ENCODE peak calls at places on chromosomes 6 and 20, in ten cellular contexts. One of them, this sample, is unnamed.

GRCh38 chr20:35369804-35370203 is 42.0 kb downstream of the UQCC1 start:
- DNase-seq in fibroblast of lung: peak; percentile 96
- DNase-seq in cardiac muscle cell: peak; percentile 5
- DNase-seq in HepG2: peak; percentile 64
- DNase-seq in Peyer's patch: no peak
- DNase-seq in lung: no peak
- DNase-seq in testis: no peak
- DNase-seq in psoas muscle: no peak
- DNase-seq in Panc1: no peak
- DNase-seq in pancreas: no peak
- DNase-seq in this sample: peak; percentile 31

GRCh38 chr6:106134087-106134770 is 48.1 kb downstream of the PRDM1 start:
- DNase-seq in fibroblast of lung: no peak
- DNase-seq in pancreas: no peak
- DNase-seq in psoas muscle: no peak
- DNase-seq in testis: no peak
- DNase-seq in lung: no peak
- DNase-seq in cardiac muscle cell: no peak
- DNase-seq in Panc1: no peak
- DNase-seq in HepG2: no peak
- DNase-seq in Peyer's patch: no peak
- DNase-seq in this sample: no peak

GRCh38 chr20:48983423-48984400 is 62.2 kb downstream of the ARFGEF2 start:
- DNase-seq in fibroblast of lung: peak; percentile 95
- DNase-seq in Peyer's patch: no peak
- DNase-seq in Panc1: peak; percentile 68
- DNase-seq in pancreas: no peak
- DNase-seq in psoas muscle: peak; percentile 20
- DNase-seq in testis: no peak
- DNase-seq in HepG2: no peak
- DNase-seq in cardiac muscle cell: no peak
- DNase-seq in lung: no peak
- DNase-seq in this sample: peak; percentile 79

GRCh38 chr6:100309174-100309573 is 155.5 kb downstream of the SIM1 start:
- DNase-seq in Panc1: no peak
- DNase-seq in psoas muscle: no peak
- DNase-seq in HepG2: no peak
- DNase-seq in lung: no peak
- DNase-seq in Peyer's patch: no peak
- DNase-seq in cardiac muscle cell: no peak
- DNase-seq in testis: no peak
- DNase-seq in pancreas: no peak
- DNase-seq in fibroblast of lung: no peak
- DNase-seq in this sample: no peak

GRCh38 chr6:42021847-42022754 is 28.2 kb upstream of the TAF8 start:
- DNase-seq in pancreas: no peak
- DNase-seq in Peyer's patch: peak; percentile 71
- DNase-seq in cardiac muscle cell: no peak
- DNase-seq in testis: no peak
- DNase-seq in HepG2: no peak
- DNase-seq in Panc1: no peak
- DNase-seq in psoas muscle: no peak
- DNase-seq in fibroblast of lung: no peak
- DNase-seq in lung: no peak
- DNase-seq in this sample: no peak

GRCh38 chr20:57008217-57008616 is 258.2 kb downstream of the BMP7 start:
- DNase-seq in lung: no peak
- DNase-seq in fibroblast of lung: peak; percentile 49
- DNase-seq in testis: no peak
- DNase-seq in cardiac muscle cell: no peak
- DNase-seq in Panc1: no peak
- DNase-seq in psoas muscle: no peak
- DNase-seq in Peyer's patch: no peak
- DNase-seq in HepG2: no peak
- DNase-seq in pancreas: no peak
- DNase-seq in this sample: peak; percentile 12

GRCh38 chr20:5002077-5002413 is 735 bp upstream of the SLC23A2 start:
- DNase-seq in testis: peak; percentile 30
- DNase-seq in pancreas: no peak
- DNase-seq in Peyer's patch: no peak
- DNase-seq in HepG2: no peak
- DNase-seq in cardiac muscle cell: peak; percentile 6
- DNase-seq in psoas muscle: no peak
- DNase-seq in fibroblast of lung: no peak
- DNase-seq in lung: no peak
- DNase-seq in Panc1: no peak
- DNase-seq in this sample: no peak

GRCh38 chr6:33578588-33579011 is 1.5 kb downstream of the BAK1 start:
- DNase-seq in fibroblast of lung: no peak
- DNase-seq in pancreas: no peak
- DNase-seq in lung: no peak
- DNase-seq in Panc1: no peak
- DNase-seq in HepG2: no peak
- DNase-seq in psoas muscle: no peak
- DNase-seq in Peyer's patch: peak; percentile 68
- DNase-seq in cardiac muscle cell: no peak
- DNase-seq in testis: no peak
- DNase-seq in this sample: no peak

GRCh38 chr6:119467478-119468081 is 118.0 kb upstream of the MAN1A1 start:
- DNase-seq in fibroblast of lung: peak; percentile 65
- DNase-seq in HepG2: no peak
- DNase-seq in lung: no peak
- DNase-seq in testis: no peak
- DNase-seq in pancreas: no peak
- DNase-seq in cardiac muscle cell: no peak
- DNase-seq in Peyer's patch: no peak
- DNase-seq in psoas muscle: no peak
- DNase-seq in Panc1: no peak
- DNase-seq in this sample: no peak

GRCh38 chr20:44401052-44401769 is 45.7 kb downstream of the HNF4A start:
- DNase-seq in cardiac muscle cell: no peak
- DNase-seq in fibroblast of lung: no peak
- DNase-seq in pancreas: no peak
- DNase-seq in psoas muscle: no peak
- DNase-seq in testis: no peak
- DNase-seq in Panc1: no peak
- DNase-seq in Peyer's patch: no peak
- DNase-seq in HepG2: peak; percentile 53
- DNase-seq in lung: no peak
- DNase-seq in this sample: no peak

GRCh38 chr20:21527908-21528307 is 14.0 kb upstream of the NKX2-2 start:
- DNase-seq in Panc1: no peak
- DNase-seq in fibroblast of lung: no peak
- DNase-seq in pancreas: no peak
- DNase-seq in Peyer's patch: no peak
- DNase-seq in HepG2: no peak
- DNase-seq in psoas muscle: no peak
- DNase-seq in testis: no peak
- DNase-seq in lung: no peak
- DNase-seq in cardiac muscle cell: no peak
- DNase-seq in this sample: no peak

GRCh38 chr6:107490568-107491058 is 696 bp downstream of the SOBP start:
- DNase-seq in fibroblast of lung: no peak
- DNase-seq in cardiac muscle cell: no peak
- DNase-seq in psoas muscle: no peak
- DNase-seq in Peyer's patch: no peak
- DNase-seq in pancreas: no peak
- DNase-seq in HepG2: no peak
- DNase-seq in testis: peak; percentile 52
- DNase-seq in lung: no peak
- DNase-seq in Panc1: no peak
- DNase-seq in this sample: no peak

GRCh38 chr6:28922004-28922840 is 1.6 kb downstream of the TRIM27 start:
- DNase-seq in lung: peak; percentile 35
- DNase-seq in psoas muscle: no peak
- DNase-seq in HepG2: peak; percentile 90
- DNase-seq in pancreas: no peak
- DNase-seq in cardiac muscle cell: peak; percentile 24
- DNase-seq in Peyer's patch: no peak
- DNase-seq in fibroblast of lung: peak; percentile 52
- DNase-seq in Panc1: no peak
- DNase-seq in testis: peak; percentile 27
- DNase-seq in this sample: no peak

GRCh38 chr6:71406871-71407860 is 118.6 kb downstream of the OGFRL1 start:
- DNase-seq in lung: no peak
- DNase-seq in pancreas: no peak
- DNase-seq in psoas muscle: no peak
- DNase-seq in testis: no peak
- DNase-seq in cardiac muscle cell: no peak
- DNase-seq in Peyer's patch: no peak
- DNase-seq in Panc1: peak; percentile 82
- DNase-seq in fibroblast of lung: no peak
- DNase-seq in HepG2: no peak
- DNase-seq in this sample: no peak

GRCh38 chr20:47951521-47951951 is 166.3 kb upstream of the SULF2 start:
- DNase-seq in cardiac muscle cell: no peak
- DNase-seq in fibroblast of lung: peak; percentile 67
- DNase-seq in Peyer's patch: no peak
- DNase-seq in HepG2: no peak
- DNase-seq in testis: no peak
- DNase-seq in pancreas: no peak
- DNase-seq in Panc1: no peak
- DNase-seq in lung: no peak
- DNase-seq in psoas muscle: no peak
- DNase-seq in this sample: no peak

GRCh38 chr20:46255440-46256104 is 52.7 kb downstream of the CDH22 start:
- DNase-seq in psoas muscle: peak; percentile 61
- DNase-seq in HepG2: peak; percentile 64
- DNase-seq in Peyer's patch: peak; percentile 19
- DNase-seq in lung: peak; percentile 86
- DNase-seq in pancreas: peak; percentile 98
- DNase-seq in Panc1: no peak
- DNase-seq in testis: peak; percentile 88
- DNase-seq in cardiac muscle cell: peak; percentile 88
- DNase-seq in fibroblast of lung: peak; percentile 39
- DNase-seq in this sample: peak; percentile 2

GRCh38 chr20:46250772-46251171 is 57.5 kb downstream of the CDH22 start:
- DNase-seq in HepG2: no peak
- DNase-seq in testis: no peak
- DNase-seq in cardiac muscle cell: no peak
- DNase-seq in psoas muscle: no peak
- DNase-seq in fibroblast of lung: no peak
- DNase-seq in Peyer's patch: no peak
- DNase-seq in Panc1: no peak
- DNase-seq in lung: no peak
- DNase-seq in pancreas: no peak
- DNase-seq in this sample: no peak

GRCh38 chr20:46251211-46251673 is 57.1 kb downstream of the CDH22 start:
- DNase-seq in HepG2: no peak
- DNase-seq in cardiac muscle cell: peak; percentile 65
- DNase-seq in psoas muscle: no peak
- DNase-seq in testis: no peak
- DNase-seq in pancreas: no peak
- DNase-seq in Panc1: no peak
- DNase-seq in fibroblast of lung: no peak
- DNase-seq in Peyer's patch: no peak
- DNase-seq in lung: no peak
- DNase-seq in this sample: no peak

GRCh38 chr20:46252352-46253091 is 55.8 kb downstream of the CDH22 start:
- DNase-seq in HepG2: no peak
- DNase-seq in testis: no peak
- DNase-seq in Panc1: no peak
- DNase-seq in Peyer's patch: no peak
- DNase-seq in psoas muscle: no peak
- DNase-seq in pancreas: no peak
- DNase-seq in fibroblast of lung: no peak
- DNase-seq in cardiac muscle cell: no peak
- DNase-seq in lung: no peak
- DNase-seq in this sample: no peak

GRCh38 chr20:46253391-46253790 is 54.9 kb downstream of the CDH22 start:
- DNase-seq in pancreas: no peak
- DNase-seq in testis: peak; percentile 27
- DNase-seq in fibroblast of lung: no peak
- DNase-seq in Panc1: no peak
- DNase-seq in cardiac muscle cell: no peak
- DNase-seq in lung: no peak
- DNase-seq in psoas muscle: no peak
- DNase-seq in Peyer's patch: no peak
- DNase-seq in HepG2: peak; percentile 29
- DNase-seq in this sample: no peak
- TF ChIP-seq CTCF in pancreas: no peak
- TF ChIP-seq CTCF in testis: no peak
- TF ChIP-seq CTCF in fibroblast of lung: peak; percentile 8
- TF ChIP-seq CTCF in Panc1: peak; percentile 70
- TF ChIP-seq CTCF in cardiac muscle cell: peak; percentile 29
- TF ChIP-seq CTCF in lung: no peak
- TF ChIP-seq CTCF in psoas muscle: peak; percentile 26
- TF ChIP-seq CTCF in Peyer's patch: no peak
- TF ChIP-seq CTCF in HepG2: peak; percentile 50
- TF ChIP-seq CTCF in this sample: peak; percentile 3

GRCh38 chr6:151550618-151551017 is 56.8 kb downstream of the CCDC170 start:
- DNase-seq in HepG2: no peak
- DNase-seq in Panc1: no peak
- DNase-seq in Peyer's patch: no peak
- DNase-seq in fibroblast of lung: no peak
- DNase-seq in testis: no peak
- DNase-seq in cardiac muscle cell: no peak
- DNase-seq in lung: no peak
- DNase-seq in psoas muscle: no peak
- DNase-seq in pancreas: no peak
- DNase-seq in this sample: no peak
- H3K4me3 ChIP-seq in HepG2: no peak overlapping the region
- H3K4me3 ChIP-seq in Panc1: no peak overlapping the region
- H3K4me3 ChIP-seq in Peyer's patch: no peak overlapping the region
- H3K4me3 ChIP-seq in fibroblast of lung: no peak overlapping the region
- H3K4me3 ChIP-seq in testis: no peak overlapping the region
- H3K4me3 ChIP-seq in cardiac muscle cell: no peak overlapping the region
- H3K4me3 ChIP-seq in lung: no peak overlapping the region
- H3K4me3 ChIP-seq in psoas muscle: no peak overlapping the region
- H3K4me3 ChIP-seq in pancreas: no peak overlapping the region
- H3K4me3 ChIP-seq in this sample: no peak overlapping the region

GRCh38 chr6:170293881-170294755 is 3.2 kb upstream of the DLL1 start:
- DNase-seq in Peyer's patch: no peak
- DNase-seq in testis: no peak
- DNase-seq in Panc1: no peak
- DNase-seq in lung: no peak
- DNase-seq in HepG2: no peak
- DNase-seq in psoas muscle: no peak
- DNase-seq in pancreas: no peak
- DNase-seq in fibroblast of lung: no peak
- DNase-seq in cardiac muscle cell: no peak
- DNase-seq in this sample: no peak
- H3K27me3 ChIP-seq in Peyer's patch: no peaks in the 10 kb centered on the region
- H3K27me3 ChIP-seq in testis: no peaks in the 10 kb centered on the region
- H3K27me3 ChIP-seq in Panc1: peaks cover 43% of the 10 kb centered on the region
- H3K27me3 ChIP-seq in lung: peaks cover 3% of the 10 kb centered on the region
- H3K27me3 ChIP-seq in HepG2: peaks cover 32% of the 10 kb centered on the region
- H3K27me3 ChIP-seq in psoas muscle: peaks cover 27% of the 10 kb centered on the region
- H3K27me3 ChIP-seq in pancreas: no peaks in the 10 kb centered on the region
- H3K27me3 ChIP-seq in fibroblast of lung: peaks cover 71% of the 10 kb centered on the region
- H3K27me3 ChIP-seq in cardiac muscle cell: peaks cover 100% of the 10 kb centered on the region
- H3K27me3 ChIP-seq in this sample: peaks cover 67% of the 10 kb centered on the region

DNA sequence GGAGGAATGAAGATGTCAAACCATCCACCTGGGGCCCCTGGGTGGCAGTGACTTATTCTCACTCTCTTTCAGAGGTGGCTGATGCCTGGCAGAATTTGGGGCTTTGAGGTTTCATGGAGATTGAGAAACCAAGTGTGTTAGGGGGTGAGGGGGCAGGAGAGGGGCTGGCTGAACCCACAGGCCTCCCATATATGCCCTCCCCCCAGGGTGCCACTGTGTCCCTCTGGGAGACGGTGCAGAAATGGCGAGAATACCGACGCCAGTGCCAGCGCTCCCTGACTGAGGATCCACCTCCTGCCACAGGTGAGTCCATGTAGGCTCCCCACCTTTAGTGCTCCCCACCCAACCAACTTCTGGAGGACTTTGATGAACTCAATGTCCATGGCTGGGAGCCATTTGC is 7.6 kb downstream of the GLP1R start:
- DNase-seq in pancreas: no peak
- DNase-seq in psoas muscle: no peak
- DNase-seq in HepG2: no peak
- DNase-seq in lung: no peak
- DNase-seq in fibroblast of lung: no peak
- DNase-seq in testis: no peak
- DNase-seq in Peyer's patch: no peak
- DNase-seq in cardiac muscle cell: no peak
- DNase-seq in Panc1: no peak
- DNase-seq in this sample: no peak
- TF ChIP-seq CTCF in pancreas: no peak
- TF ChIP-seq CTCF in psoas muscle: no peak
- TF ChIP-seq CTCF in HepG2: no peak
- TF ChIP-seq CTCF in lung: no peak
- TF ChIP-seq CTCF in fibroblast of lung: no peak
- TF ChIP-seq CTCF in testis: no peak
- TF ChIP-seq CTCF in Peyer's patch: no peak
- TF ChIP-seq CTCF in cardiac muscle cell: no peak
- TF ChIP-seq CTCF in Panc1: no peak
- TF ChIP-seq CTCF in this sample: no peak

This sample was measured in kidney epithelial cell.